ENCODE peak calls at places on chromosomes 7 and 10, in five cellular contexts. R, K, X, C and S are unnamed samples.

GRCh38 chr10:77212632-77213031 is 425.0 kb downstream of the KCNMA1 start:
- DNase-seq in C (no peak), R (no peak), X (no peak), K (no peak), S (no peak)

GRCh38 chr7:343227-343822 is 53.4 kb downstream of the FOXL3 start:
- DNase-seq in K (no peak), R (no peak), C (no peak), X (no peak), S (no peak)

GRCh38 chr7:106485031-106485551 is 175.9 kb downstream of the CCDC71L start:
- DNase-seq in R (peak), X (no peak), K (peak), C (no peak), S (no peak)

GRCh38 chr10:42997151-42997848 is 79.6 kb upstream of the RET start:
- DNase-seq in K (no peak), C (no peak), R (no peak), X (no peak), S (no peak)

GRCh38 chr10:33542747-33543505 is 208.5 kb upstream of the NRP1 start:
- DNase-seq in R (peak), K (peak), X (no peak), C (no peak), S (no peak)

GRCh38 chr7:1181591-1181990 is 21.6 kb upstream of the ZFAND2A start:
- DNase-seq in R (no peak), X (no peak), C (no peak), K (no peak), S (no peak)

GRCh38 chr10:11886851-11887250 is 63.7 kb downstream of the PROSER2 start:
- DNase-seq in K (peak), R (peak), X (no peak), C (no peak), S (no peak)

GRCh38 chr10:132943555-132944404 is 1.4 kb upstream of the CFAP46 start:
- DNase-seq in R (no peak), C (no peak), K (no peak), X (no peak), S (no peak)

GRCh38 chr10:103545771-103546281 is 52.3 kb downstream of the NEURL1 start:
- DNase-seq in K (no peak), X (no peak), C (no peak), R (no peak), S (no peak)

GRCh38 chr7:37310322-37311080 is 138.2 kb downstream of the ELMO1 start:
- DNase-seq in K (no peak), R (no peak), C (no peak), X (no peak), S (no peak)

GRCh38 chr10:79063071-79063491 is 5.7 kb upstream of the ZMIZ1 start:
- DNase-seq in R (no peak), C (peak), K (no peak), X (no peak), S (no peak)

GRCh38 chr7:30469303-30469702 is 9.3 kb downstream of the NOD1 start:
- DNase-seq in X (no peak), K (peak), R (peak), C (no peak), S (no peak)

GRCh38 chr7:128939861-128940410 is 2.2 kb downstream of the IRF5 start:
- DNase-seq in C (peak), X (no peak), R (no peak), K (no peak), S (no peak)

GRCh38 chr7:2686101-2686500 is 1.9 kb upstream of the AMZ1 start:
- DNase-seq in X (no peak), R (no peak), K (no peak), C (no peak), S (no peak)

GRCh38 chr7:19060870-19061269 is 56.6 kb downstream of the TWIST1 start:
- DNase-seq in X (no peak), C (no peak), R (no peak), K (peak), S (no peak)

GRCh38 chr7:121530251-121531174 is 134.4 kb upstream of the FAM3C start:
- DNase-seq in X (peak), C (no peak), K (peak), R (peak), S (peak)